ENCODE peak calls at places on chromosomes 13 and 19, in six cellular contexts. N, T, L, A, E and P are unnamed samples.

GRCh38 chr13:50610238-50610637 is 233.3 kb downstream of the DLEU7 start:
- DNase-seq in E (no peak), N (no peak), A (no peak), L (no peak), T (no peak), P (no peak)

GRCh38 chr19:48708471-48708870 is 11.1 kb downstream of the MAMSTR start:
- DNase-seq in A (no peak), N (no peak), L (no peak), T (no peak), E (no peak), P (no peak)

GRCh38 chr13:75492389-75492788 is 10.4 kb upstream of the TBC1D4 start:
- DNase-seq in T (no peak), N (no peak), A (no peak), L (no peak), E (no peak), P (no peak)

GRCh38 chr19:58033741-58034475 is at the start of gene ZSCAN1:
- DNase-seq in A (no peak), T (no peak), N (peak), E (peak), L (no peak), P (no peak)

GRCh38 chr19:48780684-48781391 is 25.5 kb downstream of the FGF21 start:
- DNase-seq in L (no peak), A (no peak), E (no peak), N (no peak), T (no peak), P (no peak)

GRCh38 chr13:100209857-100210580 is 121.1 kb downstream of the PCCA start:
- DNase-seq in A (no peak), L (peak), E (no peak), N (no peak), T (no peak), P (no peak)

GRCh38 chr13:44649118-44649455 is 73.0 kb upstream of the TSC22D1 start:
- DNase-seq in E (no peak), T (no peak), A (no peak), N (no peak), L (no peak), P (no peak)

GRCh38 chr19:33374406-33374703 is 846 bp downstream of the CEBPG start:
- DNase-seq in E (no peak), L (no peak), N (no peak), T (peak), A (no peak), P (no peak)

GRCh38 chr19:9535934-9536333 is 2.5 kb downstream of the ZNF426 start:
- DNase-seq in N (no peak), L (no peak), A (no peak), T (no peak), E (no peak), P (no peak)

GRCh38 chr13:24629320-24629719 is 50.9 kb upstream of the ATP12A start:
- DNase-seq in L (no peak), N (no peak), A (no peak), T (no peak), E (no peak), P (no peak)

GRCh38 chr19:43726736-43727592 is 11.1 kb downstream of the IRGC start:
- DNase-seq in L (no peak), A (no peak), T (peak), E (no peak), N (no peak), P (no peak)

GRCh38 chr13:98203641-98204326 is 26.7 kb upstream of the RNF113B start:
- DNase-seq in T (no peak), N (no peak), E (no peak), A (no peak), L (no peak), P (no peak)

GRCh38 chr19:2014731-2015610 is 543 bp downstream of the BTBD2 start:
- DNase-seq in L (peak), N (no peak), E (peak), A (no peak), T (no peak), P (no peak)

GRCh38 chr19:18428837-18429674 is 8.9 kb downstream of the ISYNA1 start:
- DNase-seq in N (peak), L (no peak), T (no peak), A (peak), E (peak), P (no peak)

GRCh38 chr19:34316741-34317241 is 48.2 kb upstream of the GPI start:
- DNase-seq in N (no peak), L (no peak), T (no peak), A (no peak), E (no peak), P (no peak)

GRCh38 chr13:96141032-96141431 is 51.1 kb downstream of the HS6ST3 start:
- DNase-seq in N (peak), A (no peak), E (no peak), T (no peak), L (no peak), P (no peak)

GRCh38 chr19:40191836-40192646 is 815 bp downstream of the MAP3K10 start:
- DNase-seq in L (peak), E (no peak), T (no peak), N (no peak), A (no peak), P (no peak)

GRCh38 chr19:38089440-38089839 is 134.6 kb downstream of the DPF1 start:
- DNase-seq in N (no peak), L (no peak), E (no peak), A (no peak), T (no peak), P (no peak)

GRCh38 chr13:30607908-30608307 is 9.8 kb upstream of the USPL1 start:
- DNase-seq in E (no peak), N (no peak), T (peak), L (no peak), A (peak), P (no peak)

GRCh38 chr19:11387154-11388034 is 3.3 kb upstream of the EPOR start:
- DNase-seq in E (no peak), L (no peak), N (no peak), A (no peak), T (peak), P (no peak)

GRCh38 chr13:50248537-50249521 is 233.6 kb downstream of the KCNRG start:
- DNase-seq in A (no peak), T (no peak), L (no peak), E (no peak), N (no peak), P (no peak)

GRCh38 chr13:114113961-114114360 is 18.5 kb downstream of the RASA3 start:
- DNase-seq in N (no peak), L (no peak), T (no peak), A (peak), E (peak), P (no peak)

GRCh38 chr19:1823539-1824251 is 11.6 kb upstream of the ATP8B3 start:
- DNase-seq in T (no peak), N (no peak), A (no peak), L (no peak), E (no peak), P (no peak)

GRCh38 chr19:57067440-57067839 is 52.3 kb upstream of the USP29 start:
- DNase-seq in A (no peak), E (no peak), N (no peak), T (no peak), L (no peak), P (no peak)

GRCh38 chr13:100566543-100566942 is 22.0 kb downstream of the GGACT start:
- DNase-seq in E (no peak), N (no peak), T (no peak), L (no peak), A (no peak), P (no peak)

GRCh38 chr19:35330475-35330874 is 1.5 kb downstream of the CD22 start:
- DNase-seq in A (no peak), L (no peak), E (no peak), T (no peak), N (no peak), P (no peak)

GRCh38 chr13:40388617-40389016 is 277.8 kb downstream of the FOXO1 start:
- DNase-seq in L (no peak), N (no peak), T (no peak), E (no peak), A (peak), P (peak)

GRCh38 chr19:47471733-47472457 is at the start of gene SLC8A2:
- DNase-seq in L (peak), N (peak), T (peak), E (peak), A (peak), P (peak)

GRCh38 chr13:36998624-36999041 is 507 bp downstream of the ALG5 start:
- DNase-seq in E (peak), T (peak), N (peak), A (peak), L (peak), P (no peak)

GRCh38 chr13:79723462-79724116 is 242.6 kb downstream of the NDFIP2 start:
- DNase-seq in L (no peak), N (peak), A (no peak), T (peak), E (no peak), P (no peak)

GRCh38 chr13:42239644-42240043 is 32.3 kb upstream of the AKAP11 start:
- DNase-seq in A (no peak), N (no peak), L (no peak), T (no peak), E (no peak), P (no peak)
- H3K27ac ChIP-seq in A (no peak), N (no peak), L (no peak), T (no peak), E (no peak), P (no peak)

GRCh38 chr19:49951806-49952474 is 9.0 kb downstream of the SIGLEC11 start:
- DNase-seq in N (no peak), L (no peak), A (no peak), E (peak), T (no peak), P (no peak)
- H3K27ac ChIP-seq in N (no peak), L (no peak), A (no peak), E (no peak), T (no peak), P (no peak)

DNA sequence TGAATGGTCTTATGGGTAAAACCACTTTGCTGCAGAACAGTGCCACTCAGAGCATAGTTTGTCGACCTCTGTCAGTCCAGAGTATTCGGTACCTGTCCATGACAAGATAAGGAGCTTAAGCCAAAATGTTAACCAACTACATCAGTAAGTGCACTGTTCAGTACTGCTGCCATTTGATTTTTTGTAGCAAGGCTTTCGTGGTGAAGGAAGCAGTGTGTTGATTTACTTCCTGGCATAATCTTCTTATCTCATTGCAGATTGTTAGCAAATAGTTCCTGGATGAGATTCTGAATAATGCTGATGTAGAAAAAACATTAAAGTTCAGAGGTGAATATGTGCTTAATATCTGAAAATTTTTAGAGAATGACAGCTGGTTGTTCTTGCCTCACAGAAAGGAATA is 85.6 kb downstream of the LRRC63 start:
- DNase-seq in A (no peak), T (no peak), L (no peak), E (no peak), N (no peak), P (no peak)
- H3K27ac ChIP-seq in A (peak), T (peak), L (no peak), E (no peak), N (no peak), P (no peak)

GRCh38 chr13:19882231-19882630 is 18.8 kb upstream of the ZMYM5 start:
- DNase-seq in L (no peak), T (no peak), E (no peak), N (no peak), A (no peak), P (no peak)
- H3K27ac ChIP-seq in L (no peak), T (no peak), E (no peak), N (no peak), A (no peak), P (no peak)

GRCh38 chr19:6495947-6496346 is 6.2 kb downstream of the TUBB4A start:
- DNase-seq in E (no peak), L (no peak), T (no peak), A (no peak), N (no peak), P (no peak)

GRCh38 chr19:6498294-6499036 is 3.6 kb downstream of the TUBB4A start:
- DNase-seq in N (no peak), L (no peak), T (peak), A (no peak), E (no peak), P (no peak)

GRCh38 chr19:6501740-6502648 is at the start of gene TUBB4A:
- DNase-seq in N (peak), L (no peak), A (peak), E (no peak), T (no peak), P (no peak)

GRCh38 chr19:6500837-6501739 is 1.0 kb downstream of the TUBB4A start:
- DNase-seq in E (no peak), T (no peak), L (no peak), A (no peak), N (no peak), P (no peak)

GRCh38 chr19:6499052-6499790 is 2.9 kb downstream of the TUBB4A start:
- DNase-seq in N (no peak), E (no peak), L (no peak), A (no peak), T (no peak), P (no peak)
- H3K27ac ChIP-seq in N (peak), E (no peak), L (no peak), A (no peak), T (no peak), P (no peak)

GRCh38 chr19:309206-309565 is 18.0 kb upstream of the PLPP2 start:
- DNase-seq in T (no peak), N (no peak), A (no peak), E (no peak), L (no peak), P (no peak)
- H3K27ac ChIP-seq in T (no peak), N (no peak), A (no peak), E (no peak), L (no peak), P (no peak)

GRCh38 chr19:7925171-7925837 is 631 bp downstream of the CTXN1 start:
- DNase-seq in T (peak), N (peak), L (peak), E (peak), A (peak), P (no peak)

GRCh38 chr19:7923295-7924191 is 2.4 kb downstream of the CTXN1 start:
- DNase-seq in T (no peak), E (no peak), N (no peak), A (no peak), L (no peak), P (no peak)

GRCh38 chr19:7926021-7926726 is at the start of gene CTXN1:
- DNase-seq in E (peak), N (peak), A (peak), T (peak), L (peak), P (no peak)

GRCh38 chr19:7924241-7924640 is 1.7 kb downstream of the CTXN1 start:
- DNase-seq in T (no peak), A (no peak), E (no peak), L (no peak), N (no peak), P (no peak)

GRCh38 chr19:7924651-7925170 is 1.2 kb downstream of the CTXN1 start:
- DNase-seq in A (no peak), L (no peak), E (no peak), T (no peak), N (no peak), P (no peak)
- H3K27ac ChIP-seq in A (no peak), L (no peak), E (peak), T (no peak), N (no peak), P (no peak)

GRCh38 chr19:42284066-42284501 is 15.0 kb downstream of the CIC start:
- DNase-seq in A (peak), E (peak), T (peak), L (peak), N (peak), P (no peak)

GRCh38 chr19:42285988-42286348 is 16.0 kb upstream of the PRR19 start:
- DNase-seq in A (no peak), N (no peak), E (no peak), L (no peak), T (no peak), P (no peak)

GRCh38 chr19:42285546-42285945 is 16.4 kb upstream of the PRR19 start:
- DNase-seq in L (no peak), T (no peak), N (no peak), E (peak), A (no peak), P (no peak)

GRCh38 chr19:42283248-42284065 is 14.4 kb downstream of the CIC start:
- DNase-seq in E (peak), T (peak), N (peak), L (peak), A (peak), P (peak)

GRCh38 chr19:42284641-42285341 is 15.7 kb downstream of the CIC start:
- DNase-seq in E (peak), T (peak), L (no peak), A (no peak), N (peak), P (no peak)
- H3K27ac ChIP-seq in E (peak), T (no peak), L (peak), A (peak), N (peak), P (peak)

GRCh38 chr19:19465436-19466070 is 49.8 kb downstream of the TSSK6 start:
- DNase-seq in A (no peak), E (no peak), N (no peak), L (no peak), T (no peak), P (no peak)
- H3K27ac ChIP-seq in A (no peak), E (no peak), N (no peak), L (peak), T (no peak), P (peak)

DNA sequence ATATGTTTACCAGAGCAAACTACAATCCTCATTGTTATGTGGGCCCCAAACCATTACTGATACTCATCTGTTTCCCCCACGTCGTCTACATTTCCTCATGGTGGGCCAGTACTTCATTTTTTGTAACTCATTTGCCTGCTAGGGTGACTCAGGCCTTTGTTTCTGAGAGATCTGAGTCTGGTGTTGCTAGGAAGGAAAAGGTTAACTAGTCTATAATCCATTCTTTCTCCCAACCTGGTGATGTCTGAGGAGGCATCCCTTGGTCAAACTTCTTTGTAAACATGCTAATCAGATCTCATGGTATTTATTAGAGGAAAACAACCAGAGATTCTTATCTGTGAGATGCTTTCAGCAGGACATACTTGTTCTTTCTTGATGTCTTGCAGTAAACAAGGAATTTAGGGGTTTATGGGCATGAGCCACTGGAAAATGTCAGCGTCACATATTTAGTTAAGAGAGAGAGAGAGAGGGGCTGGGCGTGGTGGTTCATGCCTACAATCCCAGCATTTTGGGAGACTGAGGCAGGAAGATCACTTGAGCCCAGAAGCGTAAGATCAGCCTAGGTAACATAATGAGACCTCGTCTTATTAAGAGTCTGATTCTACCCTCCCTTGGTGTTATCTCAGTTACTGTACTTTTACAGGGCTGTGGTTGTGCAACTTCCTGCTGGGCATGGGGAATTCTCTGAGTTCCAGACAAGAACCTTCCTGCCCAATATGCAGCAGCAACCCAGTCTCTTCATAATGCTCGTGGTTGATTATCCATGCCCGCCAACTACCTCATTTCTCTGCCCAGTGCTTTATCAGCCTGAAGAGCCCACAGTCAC is 9.7 kb upstream of the DPRX start:
- DNase-seq in E (no peak), N (no peak), T (no peak), A (no peak), L (peak), P (no peak)
- H3K27ac ChIP-seq in E (no peak), N (no peak), T (no peak), A (no peak), L (no peak), P (no peak)